ENCODE peak calls at places on chromosome X, in seven cellular contexts. N, C, B, S, W, Z and J are unnamed samples.

GRCh38 chrX:110600745-110601310 is 194.8 kb downstream of the CHRDL1 start:
- DNase-seq in N (no peak), C (no peak), B (no peak), S (peak; percentile 2), W (no peak), Z (no peak), J (no peak)

GRCh38 chrX:73855546-73855945 is 292.5 kb downstream of the CHIC1 start:
- DNase-seq in N (peak; percentile 78), C (no peak), B (no peak), S (peak; percentile 78), W (peak; percentile 63), Z (peak; percentile 60), J (peak; percentile 42)

GRCh38 chrX:71144651-71145050 is at the start of gene NLGN3:
- DNase-seq in N (no peak), C (no peak), B (no peak), S (no peak), W (no peak), Z (no peak), J (no peak)

GRCh38 chrX:145475725-145476124 is 228.4 kb downstream of the SPANXN1 start:
- DNase-seq in N (no peak), C (no peak), B (no peak), S (no peak), W (no peak), Z (no peak), J (no peak)

GRCh38 chrX:65406532-65406931 is 128.1 kb downstream of the LAS1L start:
- DNase-seq in N (no peak), C (peak; percentile 73), B (no peak), S (no peak), W (no peak), Z (no peak), J (no peak)

GRCh38 chrX:39418132-39418935 is 617.1 kb downstream of the MID1IP1 start:
- DNase-seq in N (no peak), C (no peak), B (no peak), S (no peak), W (no peak), Z (no peak), J (no peak)

GRCh38 chrX:121084903-121085611 is 37.6 kb downstream of the GLUD2 start:
- DNase-seq in N (no peak), C (no peak), B (no peak), S (no peak), W (no peak), Z (no peak), J (no peak)

GRCh38 chrX:2841511-2841910 is 12.8 kb downstream of the GYG2 start:
- DNase-seq in N (no peak), C (no peak), B (no peak), S (no peak), W (no peak), Z (no peak), J (no peak)

GRCh38 chrX:80812176-80812575 is 2.5 kb upstream of the BRWD3 start:
- DNase-seq in N (peak; percentile 28), C (peak; percentile 79), B (no peak), S (peak; percentile 26), W (no peak), Z (peak; percentile 11), J (no peak)

GRCh38 chrX:115948018-115948923 is 222.3 kb upstream of the AGTR2 start:
- DNase-seq in N (no peak), C (no peak), B (no peak), S (peak; percentile 67), W (no peak), Z (no peak), J (no peak)

GRCh38 chrX:27915617-27916016 is 65.6 kb downstream of the DCAF8L1 start:
- DNase-seq in N (no peak), C (no peak), B (no peak), S (peak; percentile 11), W (no peak), Z (no peak), J (peak; percentile 5)

GRCh38 chrX:41127476-41128192 is 42.4 kb downstream of the USP9X start:
- DNase-seq in N (no peak), C (no peak), B (no peak), S (no peak), W (no peak), Z (no peak), J (no peak)

GRCh38 chrX:125096870-125097269 is 222.8 kb upstream of the TEX13C start:
- DNase-seq in N (no peak), C (no peak), B (no peak), S (no peak), W (no peak), Z (no peak), J (no peak)

DNA sequence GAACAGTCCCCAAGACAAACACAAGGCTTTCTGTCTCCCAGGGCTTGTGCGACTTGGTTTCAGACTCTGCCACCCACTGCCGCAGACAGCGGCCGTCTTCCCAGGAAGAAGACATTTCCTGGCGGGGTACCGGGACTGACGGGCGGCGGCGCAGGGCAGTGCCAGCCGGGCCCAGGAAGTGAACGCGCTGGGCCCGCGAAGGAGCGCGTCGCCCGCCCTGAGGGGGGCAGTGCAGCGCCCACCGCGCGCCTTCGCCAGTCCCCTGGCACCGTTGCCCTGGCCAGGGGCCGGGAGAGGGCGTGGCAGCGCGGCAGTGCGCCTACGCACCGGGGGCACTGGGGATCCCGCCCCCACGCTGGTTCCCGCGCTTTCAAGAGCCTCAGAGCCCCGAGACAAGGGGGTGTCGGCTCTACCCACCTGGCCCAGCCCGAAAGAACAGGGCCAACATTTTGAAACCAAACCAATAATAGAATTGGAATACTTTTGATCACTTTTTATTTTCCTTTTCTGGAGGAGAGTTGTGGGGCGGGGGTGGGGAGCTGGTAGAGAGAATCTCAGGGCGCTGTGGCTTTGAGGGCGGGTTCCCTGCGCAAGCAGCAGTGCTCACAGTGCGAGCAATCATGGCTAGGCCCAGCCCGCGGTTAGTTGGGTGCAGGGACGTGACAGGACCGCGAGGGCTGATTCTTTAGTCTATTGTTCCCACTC is 23.6 kb upstream of the APLN start:
- DNase-seq in N (peak; percentile 47), C (peak; percentile 89), B (no peak), S (peak; percentile 81), W (peak; percentile 77), Z (no peak), J (no peak)
- H3K27me3 ChIP-seq in N (no peaks in the 10 kb centered on the region), C (no peaks in the 10 kb centered on the region), B (no peaks in the 10 kb centered on the region), S (no peaks in the 10 kb centered on the region), W (no peaks in the 10 kb centered on the region), Z (no peaks in the 10 kb centered on the region), J (no peaks in the 10 kb centered on the region)

DNA sequence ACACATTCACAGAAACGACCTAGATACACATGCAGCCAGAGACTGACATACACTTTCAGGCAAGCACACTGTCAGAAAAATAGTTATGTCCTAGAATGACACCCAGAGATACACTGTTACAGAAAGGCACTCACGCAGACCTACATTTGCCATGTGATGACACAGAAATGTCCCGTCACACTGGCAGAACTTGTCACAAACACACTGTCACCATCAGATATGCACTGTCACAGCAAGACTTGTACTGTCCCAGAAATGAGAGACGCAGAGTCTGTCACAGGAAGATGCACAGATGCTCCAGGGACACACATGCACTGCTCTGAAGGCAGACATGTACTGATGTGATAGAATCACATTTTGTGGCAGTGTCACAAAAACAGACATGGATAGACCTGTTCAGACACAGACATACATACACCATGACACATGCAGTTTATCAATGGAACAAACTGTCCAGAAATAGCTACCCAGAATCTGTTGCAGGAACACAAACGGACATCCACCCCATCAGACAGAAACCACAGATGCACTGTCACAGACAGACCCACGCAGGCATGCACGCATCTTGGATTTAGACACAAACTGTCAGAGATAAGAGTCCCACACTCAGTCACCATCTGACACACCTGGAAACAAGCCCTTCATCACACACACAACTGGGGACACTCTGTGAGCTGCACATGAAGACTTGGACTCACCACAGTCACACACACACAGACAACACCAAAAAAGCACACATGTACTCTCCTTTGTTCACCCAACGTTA is 1.3 kb upstream of the PIM2 start:
- DNase-seq in N (peak; percentile 65), C (no peak), B (no peak), S (no peak), W (no peak), Z (no peak), J (no peak)
- H3K4me3 ChIP-seq in N (peak overlapping the region; percentile 92), C (peak overlapping the region; percentile 77), B (peak overlapping the region; percentile 87), S (peak overlapping the region; percentile 90), W (no peak overlapping the region), Z (no peak overlapping the region), J (no peak overlapping the region)

DNA sequence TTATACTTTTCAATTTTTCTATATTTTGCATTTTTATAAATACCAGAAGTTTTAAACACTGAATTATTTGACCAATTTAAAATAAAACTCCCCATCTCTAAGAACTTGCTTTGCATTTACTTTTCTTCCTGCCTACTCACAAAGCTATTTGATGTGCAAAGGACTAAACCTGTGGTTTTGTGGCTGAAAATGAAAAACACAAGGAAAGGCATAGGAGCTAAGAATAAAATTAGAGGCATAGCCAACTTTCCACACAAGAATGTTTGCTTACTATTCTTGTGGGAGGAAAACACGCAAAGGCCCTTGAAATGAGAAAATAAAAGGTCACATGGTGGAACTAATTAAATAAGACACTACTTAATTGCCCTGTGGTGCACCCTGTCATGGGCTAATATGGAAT is 221.2 kb downstream of the KLHL13 start:
- DNase-seq in N (no peak), C (no peak), B (no peak), S (no peak), W (no peak), Z (no peak), J (no peak)
- H3K27me3 ChIP-seq in N (no peaks in the 10 kb centered on the region), C (no peaks in the 10 kb centered on the region), B (no peaks in the 10 kb centered on the region), S (no peaks in the 10 kb centered on the region), W (no peaks in the 10 kb centered on the region), Z (no peaks in the 10 kb centered on the region), J (no peaks in the 10 kb centered on the region)

GRCh38 chrX:24879679-24880078 is 136.1 kb downstream of the ARX start:
- DNase-seq in N (no peak), C (no peak), B (no peak), S (no peak), W (no peak), Z (no peak), J (no peak)

GRCh38 chrX:24874604-24875247 is 141.0 kb downstream of the ARX start:
- DNase-seq in N (no peak), C (no peak), B (no peak), S (no peak), W (no peak), Z (no peak), J (peak; percentile 9)

GRCh38 chrX:24877854-24878650 is 137.7 kb downstream of the ARX start:
- DNase-seq in N (no peak), C (no peak), B (no peak), S (peak; percentile 47), W (no peak), Z (no peak), J (peak; percentile 43)

DNA sequence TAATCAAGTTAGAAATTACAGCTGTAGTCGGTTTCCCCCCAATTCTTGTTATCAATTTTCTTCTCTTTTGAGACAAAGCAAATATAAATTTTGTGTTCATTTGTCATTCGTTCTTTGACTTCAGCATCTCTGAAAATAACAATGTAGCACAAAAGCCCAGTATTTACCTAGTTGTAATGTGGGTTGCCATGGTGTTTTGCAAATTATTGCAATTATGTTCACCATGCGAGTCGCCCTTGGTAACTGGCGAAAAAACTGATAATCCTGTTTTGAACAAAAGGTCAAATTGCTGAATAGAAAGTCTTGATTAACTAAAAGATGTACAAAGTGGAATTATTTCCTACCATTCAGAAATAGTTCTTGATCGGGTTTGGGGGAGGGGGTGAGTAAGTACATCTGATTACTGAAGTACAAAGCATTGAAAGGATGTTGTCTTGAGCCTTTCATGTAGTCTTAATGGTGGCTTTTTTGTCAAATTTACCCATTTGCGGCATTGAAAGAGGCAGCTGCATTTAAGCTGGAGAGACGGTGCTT is 138.9 kb downstream of the ARX start:
- DNase-seq in N (no peak), C (no peak), B (no peak), S (no peak), W (no peak), Z (no peak), J (no peak)
- H3K4me3 ChIP-seq in N (no peak overlapping the region), C (no peak overlapping the region), B (no peak overlapping the region), S (no peak overlapping the region), W (no peak overlapping the region), Z (no peak overlapping the region), J (no peak overlapping the region)

GRCh38 chrX:151713859-151714258 is 2.0 kb upstream of the FATE1 start:
- DNase-seq in N (no peak), C (no peak), B (no peak), S (peak; percentile 47), W (no peak), Z (peak; percentile 8), J (peak; percentile 7)
- H3K27me3 ChIP-seq in N (no peaks in the 10 kb centered on the region), C (no peaks in the 10 kb centered on the region), B (no peaks in the 10 kb centered on the region), S (no peaks in the 10 kb centered on the region), W (peaks cover 4% of the 10 kb centered on the region), Z (no peaks in the 10 kb centered on the region), J (no peaks in the 10 kb centered on the region)